ENCODE peak calls at places on chromosome 15, in ten cellular contexts. H is NCI-H1694 treated with DMSO at 0.1 percent for 48 hours; N is iPS-NIHi11; I is fibroblast of mammary gland; P is stimulated activated CD4-positive, alpha-beta T cell treated with anti-CD3 and anti-CD28 coated beads, Interleukin-4, amount 100 ng/mL, for 1 hour; B is LHCN-M2; E is activated CD4-positive, alpha-beta T cell treated with anti-CD3 and anti-CD28 coated beads for 24 hours; O is iris pigment epithelial cell; M is fibroblast of the conjunctiva; C is GM20000. Z is an unnamed sample.
A peak's percentile ranks its signal among the peaks of the same experiment; 100 is the strongest.

GRCh38 chr15:78392430-78392829 is 45.6 kb upstream of the IREB2 start:
- DNase-seq in H (no peak), N (peak; percentile 33), I (no peak), P (no peak), B (no peak), E (no peak), O (no peak), M (no peak), C (no peak), Z (no peak)

GRCh38 chr15:67126551-67127333 is 61.3 kb downstream of the SMAD3 start:
- DNase-seq in H (no peak), N (no peak), I (no peak), P (no peak), B (no peak), E (no peak), O (peak; percentile 78), M (no peak), C (no peak), Z (no peak)

GRCh38 chr15:57676578-57676977 is 29.9 kb upstream of the POLR2M start:
- DNase-seq in H (no peak), N (no peak), I (no peak), P (no peak), B (no peak), E (no peak), O (no peak), M (no peak), C (no peak), Z (no peak)

GRCh38 chr15:90090226-90090848 is 11.9 kb downstream of the IDH2 start:
- DNase-seq in H (no peak), N (no peak), I (no peak), P (no peak), B (no peak), E (no peak), O (no peak), M (no peak), C (no peak), Z (no peak)

GRCh38 chr15:68261980-68262379 is 15.6 kb upstream of the FEM1B start:
- DNase-seq in H (no peak), N (no peak), I (no peak), P (no peak), B (no peak), E (no peak), O (no peak), M (no peak), C (no peak), Z (no peak)

GRCh38 chr15:98648654-98649537 is 557 bp downstream of the IGF1R start:
- DNase-seq in H (no peak), N (peak; percentile 52), I (peak; percentile 38), P (peak; percentile 54), B (peak; percentile 52), E (peak; percentile 24), O (peak; percentile 65), M (no peak), C (peak; percentile 71), Z (peak; percentile 34)

GRCh38 chr15:101250931-101251829 is 668 bp downstream of the CHSY1 start:
- DNase-seq in H (no peak), N (peak; percentile 80), I (no peak), P (peak; percentile 61), B (peak; percentile 41), E (no peak), O (no peak), M (no peak), C (no peak), Z (no peak)

GRCh38 chr15:41961803-41962202 is 10.6 kb downstream of the EHD4 start:
- DNase-seq in H (no peak), N (no peak), I (no peak), P (no peak), B (no peak), E (no peak), O (no peak), M (no peak), C (no peak), Z (no peak)

GRCh38 chr15:38874464-38874863 is 309.9 kb upstream of the RASGRP1 start:
- DNase-seq in H (no peak), N (no peak), I (no peak), P (no peak), B (no peak), E (no peak), O (no peak), M (no peak), C (no peak), Z (no peak)

GRCh38 chr15:87498545-87498944 is 758.0 kb downstream of the NTRK3 start:
- DNase-seq in H (no peak), N (no peak), I (no peak), P (no peak), B (peak; percentile 66), E (no peak), O (peak; percentile 18), M (no peak), C (no peak), Z (no peak)

GRCh38 chr15:48963524-48964113 is at the start of gene SHC4:
- DNase-seq in H (peak; percentile 67), N (peak; percentile 67), I (peak; percentile 86), P (no peak), B (peak; percentile 87), E (no peak), O (peak; percentile 87), M (peak; percentile 76), C (peak; percentile 69), Z (no peak)

GRCh38 chr15:31296304-31297220 is 30.1 kb upstream of the KLF13 start:
- DNase-seq in H (no peak), N (no peak), I (no peak), P (no peak), B (no peak), E (no peak), O (peak; percentile 7), M (no peak), C (no peak), Z (peak; percentile 41)

GRCh38 chr15:60423540-60423939 is 25.8 kb upstream of the ANXA2 start:
- DNase-seq in H (peak; percentile 29), N (peak; percentile 36), I (peak; percentile 82), P (no peak), B (peak; percentile 89), E (no peak), O (peak; percentile 94), M (peak; percentile 90), C (no peak), Z (no peak)

GRCh38 chr15:78205856-78206255 is 28.5 kb downstream of the ACSBG1 start:
- DNase-seq in H (no peak), N (no peak), I (no peak), P (no peak), B (no peak), E (no peak), O (no peak), M (no peak), C (no peak), Z (no peak)

GRCh38 chr15:34793901-34794300 is 1.4 kb downstream of the ACTC1 start:
- DNase-seq in H (no peak), N (no peak), I (no peak), P (no peak), B (no peak), E (no peak), O (no peak), M (no peak), C (no peak), Z (no peak)

GRCh38 chr15:40115670-40116093 is 7.0 kb upstream of the BMF start:
- DNase-seq in H (no peak), N (peak; percentile 53), I (no peak), P (no peak), B (no peak), E (no peak), O (no peak), M (no peak), C (peak; percentile 79), Z (peak; percentile 15)

GRCh38 chr15:99070268-99070667 is 34.6 kb upstream of the SYNM start:
- DNase-seq in H (no peak), N (no peak), I (no peak), P (no peak), B (no peak), E (no peak), O (no peak), M (no peak), C (no peak), Z (no peak)

GRCh38 chr15:39969871-39970270 is 36.0 kb downstream of the EIF2AK4 start:
- DNase-seq in H (no peak), N (no peak), I (peak; percentile 60), P (no peak), B (peak; percentile 60), E (peak; percentile 7), O (peak; percentile 73), M (peak; percentile 36), C (no peak), Z (no peak)

GRCh38 chr15:63460210-63461135 is 43.9 kb upstream of the USP3 start:
- DNase-seq in H (no peak), N (no peak), I (no peak), P (no peak), B (no peak), E (no peak), O (no peak), M (no peak), C (no peak), Z (no peak)

GRCh38 chr15:61653110-61653509 is 407.1 kb downstream of the VPS13C start:
- DNase-seq in H (no peak), N (no peak), I (peak; percentile 62), P (no peak), B (peak; percentile 25), E (no peak), O (no peak), M (no peak), C (no peak), Z (no peak)

GRCh38 chr15:49270541-49271421 is 100.7 kb downstream of the GALK2 start:
- DNase-seq in H (no peak), N (peak; percentile 7), I (peak; percentile 68), P (no peak), B (peak; percentile 69), E (no peak), O (no peak), M (no peak), C (no peak), Z (no peak)

GRCh38 chr15:69592954-69593353 is 140.3 kb downstream of the RPLP1 start:
- DNase-seq in H (no peak), N (no peak), I (no peak), P (no peak), B (no peak), E (no peak), O (no peak), M (no peak), C (no peak), Z (no peak)

GRCh38 chr15:81388431-81388760 is 14.4 kb upstream of the TMC3 start:
- DNase-seq in H (no peak), N (no peak), I (no peak), P (no peak), B (no peak), E (no peak), O (no peak), M (no peak), C (no peak), Z (no peak)

GRCh38 chr15:49468440-49468839 is 45.4 kb downstream of the FGF7 start:
- DNase-seq in H (no peak), N (no peak), I (peak; percentile 74), P (no peak), B (peak; percentile 55), E (no peak), O (peak; percentile 49), M (peak; percentile 40), C (no peak), Z (no peak)

GRCh38 chr15:35673093-35673573 is 127.2 kb upstream of the DPH6 start:
- DNase-seq in H (no peak), N (no peak), I (no peak), P (no peak), B (no peak), E (no peak), O (no peak), M (no peak), C (no peak), Z (no peak)

GRCh38 chr15:89243046-89243690 is 611 bp upstream of the FANCI start:
- DNase-seq in H (no peak), N (no peak), I (peak; percentile 53), P (no peak), B (no peak), E (no peak), O (peak; percentile 41), M (peak; percentile 16), C (no peak), Z (no peak)

GRCh38 chr15:90174140-90174891 is 26.8 kb upstream of the SEMA4B start:
- DNase-seq in H (no peak), N (no peak), I (no peak), P (no peak), B (peak; percentile 70), E (no peak), O (peak; percentile 14), M (no peak), C (no peak), Z (no peak)

Z was measured in CD8-positive, alpha-beta T cell.